ENCODE peak calls at places on chromosomes 5 and 9, in seven cellular contexts. O is HCT116, W is transverse colon, D is neural progenitor cell, R is tibial artery, S is sigmoid colon, Q is ovary. Z is an unnamed sample. For H3K4me1, the result is how much of the 10 kb centered on the place peaks cover.

GRCh38 chr9:37678789-37679273 is 28.1 kb downstream of the FRMPD1 start:
- DNase-seq in Q (no peak), S (no peak), O (peak), D (no peak), W (no peak), R (no peak), Z (no peak)

GRCh38 chr5:133921899-133922468 is 46.4 kb downstream of the C5orf15 start:
- DNase-seq in W (no peak), O (no peak), Q (no peak), R (no peak), S (no peak), D (no peak), Z (no peak)

GRCh38 chr5:169176686-169177430 is 124.1 kb downstream of the SLIT3 start:
- DNase-seq in S (no peak), O (no peak), W (no peak), D (no peak), Q (no peak), R (no peak), Z (no peak)

GRCh38 chr9:128629136-128629535 is 27.5 kb downstream of the DYNC2I2 start:
- DNase-seq in O (no peak), W (no peak), S (peak), Q (no peak), D (no peak), R (no peak), Z (no peak)

GRCh38 chr9:132571806-132572600 is 10.4 kb upstream of the BARHL1 start:
- DNase-seq in W (no peak), O (no peak), Q (no peak), D (no peak), R (no peak), S (no peak), Z (no peak)

GRCh38 chr9:28105001-28105400 is 531.7 kb upstream of the C9orf72 start:
- DNase-seq in D (no peak), O (no peak), S (no peak), Q (no peak), R (no peak), W (no peak), Z (no peak)

GRCh38 chr5:135384898-135385297 is 14.1 kb downstream of the MACROH2A1 start:
- DNase-seq in S (no peak), D (no peak), O (no peak), W (no peak), Q (no peak), R (no peak), Z (no peak)

GRCh38 chr9:98887918-98888510 is 55.7 kb upstream of the COL15A1 start:
- DNase-seq in Q (no peak), O (no peak), S (no peak), D (no peak), R (no peak), W (no peak), Z (no peak)

GRCh38 chr9:97526895-97527575 is 25.6 kb downstream of the TMOD1 start:
- DNase-seq in R (no peak), D (peak), Q (no peak), S (no peak), O (no peak), W (no peak), Z (no peak)

GRCh38 chr9:125183561-125183960 is 6.0 kb downstream of the PPP6C start:
- DNase-seq in R (no peak), S (no peak), D (no peak), Q (no peak), W (no peak), O (no peak), Z (no peak)

GRCh38 chr5:178441486-178442270 is 148.5 kb downstream of the COL23A1 start:
- DNase-seq in D (no peak), Q (no peak), S (peak), O (no peak), W (no peak), R (no peak), Z (no peak)

DNA sequence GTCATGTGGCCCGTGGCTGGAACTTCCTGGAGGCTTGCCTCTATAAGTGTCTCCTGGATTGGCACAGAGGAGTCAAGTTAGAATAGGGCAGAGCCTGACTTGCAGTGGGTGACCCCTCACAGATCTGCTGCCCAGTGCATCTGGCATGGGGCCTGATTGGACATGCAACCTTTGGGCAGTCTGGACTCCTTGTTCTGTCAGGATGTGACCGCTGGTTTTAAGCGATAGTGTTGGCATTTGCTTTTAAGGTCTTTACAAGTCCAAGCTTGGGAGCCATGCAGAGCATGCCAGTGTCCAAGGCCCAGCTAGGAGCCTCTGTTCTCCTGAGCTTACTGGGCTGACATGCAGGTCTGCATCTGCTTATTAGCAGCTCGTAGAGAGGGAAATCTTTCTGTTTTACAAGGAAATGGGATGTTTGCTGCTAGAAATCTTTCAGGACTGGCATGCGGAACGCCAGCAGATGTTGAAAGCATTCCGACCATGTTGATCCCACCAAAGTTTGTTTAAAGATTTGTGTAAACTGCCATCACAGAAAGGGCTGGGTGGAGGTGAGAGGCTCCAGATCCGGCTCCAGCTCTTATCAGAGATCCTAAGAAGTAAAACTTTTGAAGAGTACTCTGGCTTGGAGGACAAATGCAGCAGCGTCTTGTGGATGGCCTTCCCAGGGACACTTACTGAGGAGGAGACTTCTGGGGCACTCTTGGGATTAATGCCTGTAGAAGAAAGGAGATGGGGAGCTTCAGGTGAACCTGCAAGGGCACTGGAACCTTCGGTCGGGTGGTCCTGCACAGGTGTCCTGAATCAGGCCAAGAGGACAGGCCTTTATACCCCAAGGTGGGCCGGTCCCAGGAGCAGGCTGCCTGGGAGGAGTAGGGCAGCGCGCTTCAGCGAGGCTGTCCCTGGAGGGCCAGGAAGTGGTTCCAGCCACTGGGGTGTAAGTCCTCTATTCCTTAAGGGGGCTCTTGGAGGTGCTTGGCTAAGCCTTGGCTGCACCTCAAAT is 27.6 kb downstream of the GADD45G start:
- DNase-seq in W (no peak), R (no peak), O (no peak), Q (no peak), S (no peak), D (no peak), Z (no peak)
- H3K4me1 ChIP-seq in W (under half), R (under half), O (under half), Q (under half), S (under half), D (under half), Z (under half)

GRCh38 chr9:137431416-137431931 is 8.3 kb downstream of the NOXA1 start:
- DNase-seq in S (no peak), D (no peak), R (no peak), W (no peak), O (no peak), Q (no peak), Z (no peak)
- H3K4me1 ChIP-seq in S (under half), D (under half), R (under half), W (under half), O (under half), Q (under half), Z (under half)

GRCh38 chr5:173633304-173633703 is 16.9 kb upstream of the BOD1 start:
- DNase-seq in R (no peak), O (no peak), D (no peak), Q (no peak), W (no peak), S (no peak), Z (no peak)

GRCh38 chr5:173638126-173638525 is 21.7 kb upstream of the BOD1 start:
- DNase-seq in Q (no peak), W (no peak), D (no peak), R (no peak), S (no peak), O (no peak), Z (no peak)

GRCh38 chr5:173637340-173637739 is 20.9 kb upstream of the BOD1 start:
- DNase-seq in Q (no peak), D (no peak), O (no peak), S (no peak), W (no peak), R (no peak), Z (no peak)

GRCh38 chr5:173631478-173631877 is 15.0 kb upstream of the BOD1 start:
- DNase-seq in Q (no peak), D (no peak), O (no peak), W (no peak), S (no peak), R (no peak), Z (no peak)

GRCh38 chr5:173634465-173634983 is 18.1 kb upstream of the BOD1 start:
- DNase-seq in S (no peak), Q (no peak), O (no peak), W (no peak), R (no peak), D (no peak), Z (no peak)
- H3K4me1 ChIP-seq in S (under half), Q (under half), O (under half), W (under half), R (under half), D (under half), Z (under half)

DNA sequence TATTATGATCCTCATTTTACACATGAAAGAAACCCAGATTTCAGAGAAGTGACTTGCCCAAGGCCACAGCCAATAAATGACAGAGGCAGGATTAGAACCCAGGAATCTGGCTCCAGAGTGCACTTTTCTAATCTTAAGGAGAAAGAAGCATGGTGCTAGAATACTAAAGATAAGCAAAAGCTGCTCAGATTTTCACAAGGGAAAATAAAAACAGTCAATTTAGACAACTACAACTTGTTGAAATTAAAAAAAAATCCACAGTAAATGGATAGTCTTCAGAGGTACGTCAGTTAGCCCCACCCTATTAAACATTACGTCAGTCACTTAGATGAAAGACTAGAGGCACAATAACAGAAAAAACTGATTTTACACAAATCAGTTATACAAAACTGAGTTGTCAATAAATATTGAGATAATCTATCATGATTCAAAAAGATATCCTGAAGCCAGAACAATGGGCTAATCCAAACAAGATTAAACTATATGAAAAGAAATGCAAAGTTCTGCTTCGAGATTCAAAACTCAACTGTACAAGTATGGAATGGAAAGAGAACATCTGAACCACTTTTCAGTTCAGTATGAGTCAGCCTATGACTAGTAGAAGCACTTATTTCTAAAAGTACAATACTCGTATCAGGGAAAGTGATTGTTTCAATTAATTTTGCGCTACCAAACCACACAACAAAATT is 9.3 kb downstream of the TMEM245 start:
- DNase-seq in D (no peak), W (no peak), Q (no peak), R (no peak), O (peak), S (no peak), Z (no peak)
- H3K4me1 ChIP-seq in D (under half), W (under half), Q (under half), R (under half), O (half or more), S (half or more), Z (under half)

Z was measured in effector memory CD4-positive, alpha-beta T cell.